ENCODE peak calls at places on chromosomes 1 and 21, in nine cellular contexts. One of them, this sample, is unnamed. For H3K27me3, the result is how much of the 10 kb centered on the place peaks cover.

GRCh38 chr1:107666493-107666892 is 298.5 kb downstream of the VAV3 start:
- DNase-seq in transverse colon: peak
- DNase-seq in stomach: no peak
- DNase-seq in endothelial cell of umbilical vein: no peak
- DNase-seq in vagina: no peak
- DNase-seq in right lobe of liver: no peak
- DNase-seq in body of pancreas: no peak
- DNase-seq in ovary: no peak
- DNase-seq in tibial nerve: no peak
- DNase-seq in this sample: no peak

GRCh38 chr1:211656728-211657127 is 18.7 kb downstream of the NEK2 start:
- DNase-seq in stomach: no peak
- DNase-seq in vagina: no peak
- DNase-seq in transverse colon: no peak
- DNase-seq in right lobe of liver: peak
- DNase-seq in body of pancreas: no peak
- DNase-seq in ovary: no peak
- DNase-seq in endothelial cell of umbilical vein: no peak
- DNase-seq in tibial nerve: no peak
- DNase-seq in this sample: no peak

GRCh38 chr1:215523906-215524305 is 43.2 kb upstream of the KCTD3 start:
- DNase-seq in transverse colon: no peak
- DNase-seq in tibial nerve: no peak
- DNase-seq in right lobe of liver: no peak
- DNase-seq in body of pancreas: no peak
- DNase-seq in stomach: no peak
- DNase-seq in ovary: no peak
- DNase-seq in endothelial cell of umbilical vein: peak
- DNase-seq in vagina: no peak
- DNase-seq in this sample: no peak

GRCh38 chr1:15124362-15125100 is 29.0 kb upstream of the TMEM51 start:
- DNase-seq in vagina: no peak
- DNase-seq in right lobe of liver: no peak
- DNase-seq in tibial nerve: no peak
- DNase-seq in endothelial cell of umbilical vein: no peak
- DNase-seq in ovary: no peak
- DNase-seq in transverse colon: no peak
- DNase-seq in body of pancreas: no peak
- DNase-seq in stomach: no peak
- DNase-seq in this sample: no peak

GRCh38 chr1:154716012-154716411 is 108.0 kb upstream of the ADAR start:
- DNase-seq in endothelial cell of umbilical vein: no peak
- DNase-seq in stomach: no peak
- DNase-seq in right lobe of liver: no peak
- DNase-seq in body of pancreas: no peak
- DNase-seq in ovary: no peak
- DNase-seq in tibial nerve: no peak
- DNase-seq in transverse colon: no peak
- DNase-seq in vagina: no peak
- DNase-seq in this sample: no peak

GRCh38 chr1:5765997-5766913 is 226.0 kb downstream of the NPHP4 start:
- DNase-seq in transverse colon: no peak
- DNase-seq in stomach: no peak
- DNase-seq in endothelial cell of umbilical vein: no peak
- DNase-seq in vagina: no peak
- DNase-seq in body of pancreas: no peak
- DNase-seq in right lobe of liver: peak
- DNase-seq in tibial nerve: no peak
- DNase-seq in ovary: no peak
- DNase-seq in this sample: no peak

GRCh38 chr21:21003701-21004100 is 5.5 kb downstream of the NCAM2 start:
- DNase-seq in transverse colon: no peak
- DNase-seq in endothelial cell of umbilical vein: peak
- DNase-seq in stomach: no peak
- DNase-seq in ovary: no peak
- DNase-seq in body of pancreas: no peak
- DNase-seq in vagina: no peak
- DNase-seq in right lobe of liver: no peak
- DNase-seq in tibial nerve: no peak
- DNase-seq in this sample: no peak

GRCh38 chr1:221294244-221294643 is 415.0 kb downstream of the HLX start:
- DNase-seq in right lobe of liver: no peak
- DNase-seq in stomach: no peak
- DNase-seq in endothelial cell of umbilical vein: no peak
- DNase-seq in tibial nerve: no peak
- DNase-seq in ovary: no peak
- DNase-seq in vagina: no peak
- DNase-seq in body of pancreas: no peak
- DNase-seq in transverse colon: no peak
- DNase-seq in this sample: no peak

GRCh38 chr1:16296643-16297042 is 55.6 kb downstream of the FBXO42 start:
- DNase-seq in vagina: no peak
- DNase-seq in ovary: no peak
- DNase-seq in endothelial cell of umbilical vein: no peak
- DNase-seq in transverse colon: no peak
- DNase-seq in right lobe of liver: no peak
- DNase-seq in tibial nerve: no peak
- DNase-seq in body of pancreas: no peak
- DNase-seq in stomach: no peak
- DNase-seq in this sample: no peak

GRCh38 chr1:3049164-3049563 is 19.8 kb upstream of the PRDM16 start:
- DNase-seq in transverse colon: no peak
- DNase-seq in tibial nerve: no peak
- DNase-seq in body of pancreas: no peak
- DNase-seq in ovary: no peak
- DNase-seq in stomach: no peak
- DNase-seq in vagina: no peak
- DNase-seq in right lobe of liver: peak
- DNase-seq in endothelial cell of umbilical vein: no peak
- DNase-seq in this sample: no peak

GRCh38 chr21:35748683-35749314 is 311.5 kb downstream of the SETD4 start:
- DNase-seq in vagina: no peak
- DNase-seq in ovary: no peak
- DNase-seq in stomach: no peak
- DNase-seq in transverse colon: no peak
- DNase-seq in tibial nerve: no peak
- DNase-seq in right lobe of liver: no peak
- DNase-seq in endothelial cell of umbilical vein: no peak
- DNase-seq in body of pancreas: no peak
- DNase-seq in this sample: no peak

GRCh38 chr1:24283326-24284155 is 35.6 kb upstream of the GRHL3 start:
- DNase-seq in tibial nerve: no peak
- DNase-seq in body of pancreas: peak
- DNase-seq in endothelial cell of umbilical vein: peak
- DNase-seq in transverse colon: no peak
- DNase-seq in vagina: no peak
- DNase-seq in ovary: no peak
- DNase-seq in right lobe of liver: no peak
- DNase-seq in stomach: no peak
- DNase-seq in this sample: no peak

GRCh38 chr1:34761176-34761761 is 1.7 kb downstream of the GJB4 start:
- DNase-seq in ovary: no peak
- DNase-seq in tibial nerve: no peak
- DNase-seq in right lobe of liver: no peak
- DNase-seq in stomach: no peak
- DNase-seq in transverse colon: no peak
- DNase-seq in endothelial cell of umbilical vein: no peak
- DNase-seq in body of pancreas: no peak
- DNase-seq in vagina: no peak
- DNase-seq in this sample: no peak
- H3K27me3 ChIP-seq in ovary: under half
- H3K27me3 ChIP-seq in tibial nerve: under half
- H3K27me3 ChIP-seq in right lobe of liver: under half
- H3K27me3 ChIP-seq in stomach: under half
- H3K27me3 ChIP-seq in transverse colon: under half
- H3K27me3 ChIP-seq in endothelial cell of umbilical vein: under half
- H3K27me3 ChIP-seq in body of pancreas: under half
- H3K27me3 ChIP-seq in vagina: under half
- H3K27me3 ChIP-seq in this sample: under half

GRCh38 chr1:101008229-101008628 is 17.4 kb downstream of the DPH5 start:
- DNase-seq in tibial nerve: no peak
- DNase-seq in body of pancreas: no peak
- DNase-seq in stomach: no peak
- DNase-seq in ovary: no peak
- DNase-seq in endothelial cell of umbilical vein: no peak
- DNase-seq in vagina: no peak
- DNase-seq in transverse colon: no peak
- DNase-seq in right lobe of liver: no peak
- DNase-seq in this sample: no peak
- TF ChIP-seq POLR2A in tibial nerve: no peak
- TF ChIP-seq POLR2A in body of pancreas: no peak
- TF ChIP-seq POLR2A in stomach: no peak
- TF ChIP-seq POLR2A in ovary: no peak
- TF ChIP-seq POLR2A in endothelial cell of umbilical vein: no peak
- TF ChIP-seq POLR2A in vagina: no peak
- TF ChIP-seq POLR2A in transverse colon: no peak
- TF ChIP-seq POLR2A in right lobe of liver: no peak
- TF ChIP-seq POLR2A in this sample: no peak

GRCh38 chr1:114299331-114300005 is 145.8 kb upstream of the SYT6 start:
- DNase-seq in tibial nerve: no peak
- DNase-seq in stomach: no peak
- DNase-seq in right lobe of liver: no peak
- DNase-seq in body of pancreas: no peak
- DNase-seq in vagina: no peak
- DNase-seq in ovary: peak
- DNase-seq in transverse colon: no peak
- DNase-seq in endothelial cell of umbilical vein: no peak
- DNase-seq in this sample: no peak

GRCh38 chr1:114292194-114292593 is 138.5 kb upstream of the SYT6 start:
- DNase-seq in tibial nerve: no peak
- DNase-seq in body of pancreas: no peak
- DNase-seq in right lobe of liver: no peak
- DNase-seq in endothelial cell of umbilical vein: no peak
- DNase-seq in transverse colon: no peak
- DNase-seq in ovary: no peak
- DNase-seq in vagina: no peak
- DNase-seq in stomach: no peak
- DNase-seq in this sample: no peak

GRCh38 chr1:114295321-114295720 is 141.7 kb upstream of the SYT6 start:
- DNase-seq in tibial nerve: no peak
- DNase-seq in endothelial cell of umbilical vein: no peak
- DNase-seq in vagina: no peak
- DNase-seq in transverse colon: no peak
- DNase-seq in body of pancreas: no peak
- DNase-seq in right lobe of liver: no peak
- DNase-seq in ovary: no peak
- DNase-seq in stomach: no peak
- DNase-seq in this sample: no peak

GRCh38 chr1:114296413-114296812 is 142.7 kb upstream of the SYT6 start:
- DNase-seq in right lobe of liver: no peak
- DNase-seq in ovary: no peak
- DNase-seq in body of pancreas: no peak
- DNase-seq in endothelial cell of umbilical vein: no peak
- DNase-seq in tibial nerve: no peak
- DNase-seq in vagina: no peak
- DNase-seq in transverse colon: no peak
- DNase-seq in stomach: no peak
- DNase-seq in this sample: no peak

GRCh38 chr1:114298059-114298458 is 144.4 kb upstream of the SYT6 start:
- DNase-seq in vagina: no peak
- DNase-seq in endothelial cell of umbilical vein: no peak
- DNase-seq in tibial nerve: no peak
- DNase-seq in right lobe of liver: no peak
- DNase-seq in transverse colon: no peak
- DNase-seq in stomach: no peak
- DNase-seq in body of pancreas: no peak
- DNase-seq in ovary: no peak
- DNase-seq in this sample: no peak
- H3K4me3 ChIP-seq in vagina: no peak
- H3K4me3 ChIP-seq in endothelial cell of umbilical vein: no peak
- H3K4me3 ChIP-seq in tibial nerve: no peak
- H3K4me3 ChIP-seq in right lobe of liver: no peak
- H3K4me3 ChIP-seq in transverse colon: no peak
- H3K4me3 ChIP-seq in stomach: no peak
- H3K4me3 ChIP-seq in body of pancreas: no peak
- H3K4me3 ChIP-seq in ovary: no peak
- H3K4me3 ChIP-seq in this sample: no peak

DNA sequence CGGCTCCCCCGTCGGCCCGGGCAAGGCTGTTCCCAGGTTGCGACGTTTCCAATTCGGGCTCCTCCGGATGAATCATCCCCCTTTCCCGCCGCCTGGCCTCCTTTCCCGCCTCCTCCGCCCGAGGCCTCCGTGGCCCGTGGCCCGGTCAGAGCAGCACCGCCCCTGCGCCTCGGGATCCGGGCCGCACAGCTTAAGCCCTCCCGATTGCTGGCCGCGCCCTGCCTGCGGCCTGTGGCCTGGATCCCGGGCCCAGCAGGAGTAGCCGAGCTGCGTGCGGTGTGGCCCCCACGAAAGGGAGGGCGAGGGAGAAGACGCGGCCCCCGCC is 1.1 kb downstream of the TMEM200B start:
- DNase-seq in tibial nerve: no peak
- DNase-seq in body of pancreas: no peak
- DNase-seq in endothelial cell of umbilical vein: peak
- DNase-seq in transverse colon: peak
- DNase-seq in vagina: no peak
- DNase-seq in stomach: peak
- DNase-seq in right lobe of liver: peak
- DNase-seq in ovary: peak
- DNase-seq in this sample: peak
- H3K27me3 ChIP-seq in tibial nerve: under half
- H3K27me3 ChIP-seq in body of pancreas: under half
- H3K27me3 ChIP-seq in endothelial cell of umbilical vein: under half
- H3K27me3 ChIP-seq in transverse colon: half or more
- H3K27me3 ChIP-seq in vagina: under half
- H3K27me3 ChIP-seq in stomach: half or more
- H3K27me3 ChIP-seq in right lobe of liver: under half
- H3K27me3 ChIP-seq in ovary: under half
- H3K27me3 ChIP-seq in this sample: under half

GRCh38 chr21:45041984-45042663 is 32.3 kb upstream of the ADARB1 start:
- DNase-seq in endothelial cell of umbilical vein: no peak
- DNase-seq in right lobe of liver: no peak
- DNase-seq in tibial nerve: no peak
- DNase-seq in ovary: no peak
- DNase-seq in transverse colon: no peak
- DNase-seq in vagina: no peak
- DNase-seq in stomach: no peak
- DNase-seq in body of pancreas: no peak
- DNase-seq in this sample: no peak

GRCh38 chr21:45040114-45040715 is 34.2 kb upstream of the ADARB1 start:
- DNase-seq in stomach: no peak
- DNase-seq in right lobe of liver: peak
- DNase-seq in vagina: no peak
- DNase-seq in transverse colon: no peak
- DNase-seq in endothelial cell of umbilical vein: no peak
- DNase-seq in tibial nerve: no peak
- DNase-seq in body of pancreas: no peak
- DNase-seq in ovary: no peak
- DNase-seq in this sample: no peak

GRCh38 chr21:45040739-45041138 is 33.6 kb upstream of the ADARB1 start:
- DNase-seq in ovary: no peak
- DNase-seq in vagina: no peak
- DNase-seq in right lobe of liver: no peak
- DNase-seq in transverse colon: no peak
- DNase-seq in stomach: no peak
- DNase-seq in endothelial cell of umbilical vein: no peak
- DNase-seq in body of pancreas: no peak
- DNase-seq in tibial nerve: no peak
- DNase-seq in this sample: no peak

GRCh38 chr21:45042664-45043161 is 31.7 kb upstream of the ADARB1 start:
- DNase-seq in vagina: no peak
- DNase-seq in stomach: no peak
- DNase-seq in endothelial cell of umbilical vein: no peak
- DNase-seq in ovary: no peak
- DNase-seq in transverse colon: no peak
- DNase-seq in right lobe of liver: no peak
- DNase-seq in body of pancreas: no peak
- DNase-seq in tibial nerve: no peak
- DNase-seq in this sample: no peak

GRCh38 chr21:45041351-45041805 is 33.0 kb upstream of the ADARB1 start:
- DNase-seq in vagina: peak
- DNase-seq in body of pancreas: peak
- DNase-seq in stomach: peak
- DNase-seq in right lobe of liver: no peak
- DNase-seq in ovary: peak
- DNase-seq in endothelial cell of umbilical vein: no peak
- DNase-seq in tibial nerve: peak
- DNase-seq in transverse colon: peak
- DNase-seq in this sample: no peak
- TF ChIP-seq POLR2A in vagina: no peak
- TF ChIP-seq POLR2A in body of pancreas: no peak
- TF ChIP-seq POLR2A in stomach: no peak
- TF ChIP-seq POLR2A in right lobe of liver: peak
- TF ChIP-seq POLR2A in ovary: no peak
- TF ChIP-seq POLR2A in endothelial cell of umbilical vein: no peak
- TF ChIP-seq POLR2A in tibial nerve: no peak
- TF ChIP-seq POLR2A in transverse colon: no peak
- TF ChIP-seq POLR2A in this sample: no peak

This sample was measured in adrenal gland.